ENCODE peak calls at places on chromosome 3, in five cellular contexts. F is esophagus muscularis mucosa, U is colonic mucosa, G is upper lobe of right lung, V is HCT116. X is an unnamed sample.

GRCh38 chr3:190886945-190887344 is 24.5 kb upstream of the GMNC start:
- DNase-seq in F (no peak), U (no peak), G (no peak), V (no peak), X (no peak)

GRCh38 chr3:197328198-197328597 is 29.8 kb upstream of the DLG1 start:
- DNase-seq in F (peak), U (no peak), G (no peak), V (no peak), X (no peak)

GRCh38 chr3:172213168-172213567 is 173.8 kb downstream of the FNDC3B start:
- DNase-seq in F (no peak), U (no peak), G (no peak), V (no peak), X (no peak)

GRCh38 chr3:154122912-154123559 is 1.8 kb downstream of the ARHGEF26 start:
- DNase-seq in F (no peak), U (no peak), G (no peak), V (no peak), X (no peak)

GRCh38 chr3:23712095-23712494 is 93.7 kb upstream of the UBE2E1 start:
- DNase-seq in F (no peak), U (no peak), G (no peak), V (no peak), X (no peak)

GRCh38 chr3:30073622-30074021 is 532.8 kb upstream of the TGFBR2 start:
- DNase-seq in F (no peak), U (peak), G (no peak), V (peak), X (no peak)

GRCh38 chr3:181488536-181488935 is 223.2 kb upstream of the SOX2 start:
- DNase-seq in F (no peak), U (no peak), G (no peak), V (no peak), X (no peak)

GRCh38 chr3:45988100-45988761 is 7.4 kb downstream of the FYCO1 start:
- DNase-seq in F (peak), U (no peak), G (no peak), V (no peak), X (no peak)

GRCh38 chr3:15409239-15409638 is 18.1 kb downstream of the METTL6 start:
- DNase-seq in F (no peak), U (no peak), G (no peak), V (no peak), X (no peak)

GRCh38 chr3:4207672-4208071 is 95.5 kb upstream of the SETMAR start:
- DNase-seq in F (no peak), U (no peak), G (no peak), V (no peak), X (no peak)

GRCh38 chr3:58724376-58724775 is 57.8 kb upstream of the FAM3D start:
- DNase-seq in F (no peak), U (no peak), G (no peak), V (no peak), X (no peak)

GRCh38 chr3:63707731-63708130 is 55.3 kb downstream of the SNTN start:
- DNase-seq in F (no peak), U (no peak), G (no peak), V (no peak), X (no peak)

GRCh38 chr3:149816986-149817385 is 4.0 kb downstream of the RNF13 start:
- DNase-seq in F (no peak), U (no peak), G (no peak), V (no peak), X (no peak)

GRCh38 chr3:149816326-149816725 is 3.3 kb downstream of the RNF13 start:
- DNase-seq in F (no peak), U (no peak), G (no peak), V (no peak), X (no peak)

GRCh38 chr3:149813367-149814281 is 609 bp downstream of the RNF13 start:
- DNase-seq in F (no peak), U (peak), G (peak), V (no peak), X (peak)

GRCh38 chr3:149815318-149815717 is 2.3 kb downstream of the RNF13 start:
- DNase-seq in F (no peak), U (no peak), G (no peak), V (no peak), X (no peak)

DNA sequence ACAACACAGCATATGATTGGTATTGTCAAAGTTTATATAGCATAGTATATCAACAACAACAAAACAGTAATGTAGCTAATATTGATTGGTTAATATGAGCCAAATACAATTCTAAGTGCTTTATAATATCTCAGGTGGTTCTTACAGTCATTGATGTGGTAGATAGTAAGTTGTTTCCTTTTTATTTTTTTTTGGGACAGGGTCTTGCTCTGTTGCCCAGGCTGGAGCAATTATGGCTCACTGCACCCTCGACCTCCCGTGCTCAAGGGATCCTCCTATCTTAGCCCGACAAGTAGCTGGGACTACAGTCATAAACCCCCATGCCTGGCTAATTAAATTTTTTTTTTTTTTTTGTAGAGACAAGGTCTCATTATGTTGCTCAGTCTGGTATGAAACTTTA is 2.7 kb downstream of the RNF13 start:
- DNase-seq in F (no peak), U (no peak), G (no peak), V (no peak), X (no peak)
- H3K27ac ChIP-seq in F (peak), U (no peak), G (peak), V (no peak), X (no peak)

GRCh38 chr3:57575966-57576610 is 20.0 kb downstream of the PDE12 start:
- DNase-seq in F (no peak), U (no peak), G (no peak), V (no peak), X (no peak)
- H3K4me3 ChIP-seq in F (no peak), U (no peak), G (no peak), V (no peak), X (no peak)

GRCh38 chr3:148955544-148956346 is 35.6 kb upstream of the GYG1 start:
- DNase-seq in F (no peak), U (peak), G (no peak), V (peak), X (peak)
- H3K27ac ChIP-seq in F (peak), U (peak), G (peak), V (no peak), X (no peak)

GRCh38 chr3:193743702-193744047 is 150.7 kb downstream of the OPA1 start:
- DNase-seq in F (no peak), U (no peak), G (no peak), V (no peak), X (no peak)

GRCh38 chr3:193742628-193743027 is 149.6 kb downstream of the OPA1 start:
- DNase-seq in F (no peak), U (no peak), G (no peak), V (no peak), X (no peak)

GRCh38 chr3:193744048-193744821 is 151.2 kb downstream of the OPA1 start:
- DNase-seq in F (no peak), U (peak), G (no peak), V (no peak), X (no peak)

GRCh38 chr3:193746832-193747231 is 153.8 kb downstream of the OPA1 start:
- DNase-seq in F (no peak), U (no peak), G (no peak), V (no peak), X (no peak)

GRCh38 chr3:193744822-193745684 is 152.0 kb downstream of the OPA1 start:
- DNase-seq in F (no peak), U (no peak), G (no peak), V (no peak), X (no peak)
- H3K4me3 ChIP-seq in F (no peak), U (no peak), G (no peak), V (no peak), X (no peak)

GRCh38 chr3:188574885-188575284 is 420.9 kb downstream of the LPP start:
- DNase-seq in F (no peak), U (no peak), G (no peak), V (no peak), X (no peak)

GRCh38 chr3:188573929-188574317 is 420.0 kb downstream of the LPP start:
- DNase-seq in F (no peak), U (no peak), G (no peak), V (no peak), X (no peak)

GRCh38 chr3:188573286-188573928 is 419.4 kb downstream of the LPP start:
- DNase-seq in F (no peak), U (no peak), G (no peak), V (no peak), X (no peak)

GRCh38 chr3:188577539-188577938 is 423.6 kb downstream of the LPP start:
- DNase-seq in F (no peak), U (no peak), G (no peak), V (no peak), X (no peak)

DNA sequence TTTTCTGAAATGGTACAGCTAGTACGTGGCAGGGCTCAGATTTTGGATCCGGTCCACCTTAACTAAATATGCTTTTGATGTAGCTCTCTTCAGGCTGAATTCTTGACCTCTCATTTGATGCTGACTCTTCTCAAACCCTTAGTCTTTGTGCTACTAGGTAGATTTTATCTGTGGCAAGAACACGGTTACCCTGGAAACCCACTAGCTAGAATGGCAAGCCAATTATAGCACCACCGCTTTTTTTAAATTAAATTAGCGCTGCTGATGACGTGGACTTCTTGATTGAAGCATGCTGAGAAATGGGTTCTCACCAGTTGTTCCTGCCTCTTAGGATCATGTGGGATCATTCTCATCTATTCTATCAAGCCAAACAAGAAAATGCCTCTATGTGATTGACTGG is 421.5 kb downstream of the LPP start:
- DNase-seq in F (no peak), U (no peak), G (no peak), V (no peak), X (no peak)
- H3K27ac ChIP-seq in F (peak), U (no peak), G (no peak), V (no peak), X (no peak)

DNA sequence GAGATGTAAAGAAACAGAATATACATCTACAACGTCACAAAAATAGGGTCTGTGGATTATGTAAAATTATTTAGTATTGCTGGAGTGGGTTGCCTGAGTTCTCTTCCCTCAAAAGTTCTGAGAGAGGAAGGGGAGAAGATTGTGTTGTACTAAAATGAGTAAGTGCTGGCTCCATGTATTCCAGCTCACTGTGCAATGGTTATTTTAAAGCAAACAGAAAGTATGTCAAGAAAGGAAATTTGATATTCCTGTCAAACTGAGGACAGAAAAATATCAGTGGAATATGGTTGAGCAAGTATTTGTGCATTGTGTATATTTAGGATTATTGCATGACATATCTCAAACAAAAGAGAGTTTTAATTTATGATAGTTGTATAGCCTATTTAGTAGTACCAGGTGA is 2.2 kb downstream of the TRPC1 start:
- DNase-seq in F (no peak), U (no peak), G (no peak), V (no peak), X (no peak)
- H3K4me3 ChIP-seq in F (no peak), U (no peak), G (no peak), V (no peak), X (no peak)

X was measured in CD8-positive, alpha-beta memory T cell.